ENCODE peak calls at places on chromosomes 5 and 9, in five cellular contexts. V, X, M, B and K are unnamed samples.

GRCh38 chr5:168946363-168946762 is 354.6 kb downstream of the SLIT3 start:
- DNase-seq in X (no peak), B (no peak), V (no peak), M (no peak), K (no peak)

GRCh38 chr9:136512651-136513066 is 29.8 kb upstream of the SEC16A start:
- DNase-seq in B (peak; percentile 76), M (no peak), X (no peak), V (peak; percentile 54), K (peak; percentile 44)

GRCh38 chr5:16492398-16493175 is 27.0 kb upstream of the ZNF622 start:
- DNase-seq in X (no peak), M (no peak), V (no peak), B (no peak), K (peak; percentile 70)

GRCh38 chr5:169389318-169389717 is 88.4 kb upstream of the SLIT3 start:
- DNase-seq in V (no peak), M (no peak), X (no peak), B (no peak), K (no peak)

GRCh38 chr9:126861707-126862460 is 1.4 kb downstream of the ZBTB34 start:
- DNase-seq in V (peak; percentile 35), M (no peak), B (peak; percentile 64), X (no peak), K (no peak)

GRCh38 chr5:120564013-120564412 is 99.9 kb downstream of the PRR16 start:
- DNase-seq in B (no peak), M (no peak), X (no peak), V (no peak), K (no peak)

GRCh38 chr5:56712895-56713565 is 102.3 kb upstream of the MAP3K1 start:
- DNase-seq in M (no peak), B (no peak), V (no peak), X (no peak), K (no peak)

GRCh38 chr5:79488775-79489174 is 25.2 kb downstream of the HOMER1 start:
- DNase-seq in B (no peak), V (no peak), X (no peak), M (no peak), K (no peak)

GRCh38 chr5:168773231-168773630 is 194.1 kb upstream of the PANK3 start:
- DNase-seq in B (no peak), V (no peak), X (no peak), M (no peak), K (no peak)

GRCh38 chr5:100576217-100576751 is 41.1 kb downstream of the FAM174A start:
- DNase-seq in M (no peak), B (no peak), X (no peak), V (peak; percentile 83), K (no peak)

GRCh38 chr9:135498381-135499126 is 1.9 kb upstream of the MRPS2 start:
- DNase-seq in B (no peak), M (no peak), X (no peak), V (no peak), K (no peak)

GRCh38 chr5:58135571-58136335 is 324.1 kb downstream of the PLK2 start:
- DNase-seq in X (no peak), M (no peak), B (no peak), V (no peak), K (no peak)

GRCh38 chr9:107410045-107410819 is 79.3 kb downstream of the KLF4 start:
- DNase-seq in X (no peak), V (no peak), B (no peak), M (no peak), K (no peak)

GRCh38 chr5:10936486-10936885 is 175.5 kb upstream of the DAP start:
- DNase-seq in B (no peak), M (no peak), V (no peak), X (no peak), K (no peak)

GRCh38 chr5:666816-667498 is 26.2 kb downstream of the TPPP start:
- DNase-seq in M (no peak), X (no peak), B (no peak), V (no peak), K (no peak)

GRCh38 chr5:161421067-161421466 is 125.5 kb downstream of the GABRB2 start:
- DNase-seq in M (no peak), V (no peak), X (no peak), B (no peak), K (no peak)

GRCh38 chr5:28729067-28729466 is 1690.7 kb upstream of the CDH9 start:
- DNase-seq in M (no peak), X (no peak), V (no peak), B (no peak), K (no peak)

GRCh38 chr5:39411051-39411450 is 13.7 kb downstream of the DAB2 start:
- DNase-seq in B (no peak), X (no peak), V (peak; percentile 89), M (no peak), K (no peak)

GRCh38 chr5:16431482-16431881 is 34.1 kb downstream of the ZNF622 start:
- DNase-seq in M (no peak), B (no peak), X (no peak), V (no peak), K (no peak)

GRCh38 chr5:176514244-176514918 is 22.8 kb downstream of the RNF44 start:
- DNase-seq in X (no peak), B (peak; percentile 45), V (no peak), M (no peak), K (no peak)

GRCh38 chr9:112377684-112378344 is 2.1 kb upstream of the HSDL2 start:
- DNase-seq in V (no peak), B (peak; percentile 16), M (no peak), X (no peak), K (no peak)

GRCh38 chr5:142978726-142979125 is 208.5 kb downstream of the ARHGAP26 start:
- DNase-seq in B (no peak), M (no peak), X (no peak), V (peak; percentile 70), K (no peak)

GRCh38 chr9:127344373-127344995 is 52.5 kb upstream of the SLC2A8 start:
- DNase-seq in M (no peak), B (no peak), X (no peak), V (no peak), K (no peak)

GRCh38 chr5:34886718-34887117 is 28.6 kb downstream of the RAD1 start:
- DNase-seq in B (no peak), V (no peak), M (no peak), X (no peak), K (no peak)

GRCh38 chr5:34891981-34892380 is 23.3 kb downstream of the RAD1 start:
- DNase-seq in X (no peak), V (no peak), B (no peak), M (no peak), K (no peak)

GRCh38 chr5:34892414-34892813 is 22.9 kb downstream of the RAD1 start:
- DNase-seq in M (no peak), V (no peak), X (no peak), B (no peak), K (no peak)

GRCh38 chr5:34894716-34895115 is 20.6 kb downstream of the RAD1 start:
- DNase-seq in B (no peak), V (no peak), X (no peak), M (no peak), K (no peak)

GRCh38 chr5:34889394-34889793 is 25.9 kb downstream of the RAD1 start:
- DNase-seq in B (no peak), V (no peak), X (peak; percentile 68), M (no peak), K (no peak)
- TF ChIP-seq MYC in B (no peak), V (no peak), X (no peak), M (no peak), K (no peak)

GRCh38 chr9:128903079-128903461 is 17.7 kb upstream of the PHYHD1 start:
- DNase-seq in M (no peak), B (no peak), V (no peak), X (no peak), K (no peak)
- H3K27ac ChIP-seq in M (peak overlapping the region; percentile 57), B (no peak overlapping the region), V (no peak overlapping the region), X (no peak overlapping the region), K (peak overlapping the region; percentile 57)

GRCh38 chr9:89635007-89635742 is 30.4 kb downstream of the GADD45G start:
- DNase-seq in X (no peak), V (no peak), B (no peak), M (no peak), K (no peak)
- TF ChIP-seq MYC in X (no peak), V (no peak), B (no peak), M (no peak), K (no peak)

GRCh38 chr5:172757394-172758010 is 13.5 kb downstream of the DUSP1 start:
- DNase-seq in X (no peak), M (no peak), V (no peak), B (no peak), K (no peak)
- H3K27ac ChIP-seq in X (no peak overlapping the region), M (no peak overlapping the region), V (peak overlapping the region; percentile 53), B (no peak overlapping the region), K (peak overlapping the region; percentile 88)

GRCh38 chr5:135266975-135267374 is 132.1 kb downstream of the MACROH2A1 start:
- DNase-seq in B (no peak), M (no peak), V (no peak), X (no peak), K (no peak)

GRCh38 chr5:135269828-135270545 is 129.0 kb downstream of the MACROH2A1 start:
- DNase-seq in V (no peak), B (no peak), X (no peak), M (no peak), K (no peak)

GRCh38 chr5:135266301-135266630 is 132.8 kb downstream of the MACROH2A1 start:
- DNase-seq in V (no peak), B (no peak), M (no peak), X (no peak), K (no peak)

GRCh38 chr5:135271533-135272310 is 127.3 kb downstream of the MACROH2A1 start:
- DNase-seq in B (peak; percentile 96), V (no peak), M (no peak), X (peak; percentile 29), K (no peak)

GRCh38 chr5:135269224-135269623 is 129.8 kb downstream of the MACROH2A1 start:
- DNase-seq in X (no peak), V (peak; percentile 64), M (no peak), B (no peak), K (no peak)
- TF ChIP-seq MYC in X (no peak), V (no peak), M (no peak), B (no peak), K (no peak)

GRCh38 chr9:70563010-70563409 is 148.6 kb upstream of the KLF9 start:
- DNase-seq in M (no peak), V (no peak), B (no peak), X (no peak), K (no peak)
- H3K27ac ChIP-seq in M (peak overlapping the region; percentile 48), V (no peak overlapping the region), B (no peak overlapping the region), X (no peak overlapping the region), K (no peak overlapping the region)